ENCODE peak calls at places on chromosomes 16 and 17, in nine cellular contexts. One of them, this sample, is unnamed.

GRCh38 chr16:48165961-48166578 is 10.3 kb upstream of the ABCC12 start:
- DNase-seq in heart left ventricle: no peak
- DNase-seq in gastrocnemius medialis: no peak
- DNase-seq in keratinocyte: no peak
- DNase-seq in RWPE1: no peak
- DNase-seq in heart right ventricle: no peak
- DNase-seq in psoas muscle: no peak
- DNase-seq in glutamatergic neuron: no peak
- DNase-seq in GM12865: peak
- DNase-seq in this sample: peak

GRCh38 chr16:60907645-60908044 is 1128.6 kb downstream of the CDH8 start:
- DNase-seq in heart left ventricle: no peak
- DNase-seq in gastrocnemius medialis: no peak
- DNase-seq in keratinocyte: no peak
- DNase-seq in RWPE1: no peak
- DNase-seq in heart right ventricle: no peak
- DNase-seq in psoas muscle: no peak
- DNase-seq in glutamatergic neuron: no peak
- DNase-seq in GM12865: no peak
- DNase-seq in this sample: no peak

GRCh38 chr16:74901606-74902005 is 83.3 kb downstream of the WDR59 start:
- DNase-seq in heart left ventricle: no peak
- DNase-seq in gastrocnemius medialis: no peak
- DNase-seq in keratinocyte: no peak
- DNase-seq in RWPE1: no peak
- DNase-seq in heart right ventricle: no peak
- DNase-seq in psoas muscle: no peak
- DNase-seq in glutamatergic neuron: no peak
- DNase-seq in GM12865: no peak
- DNase-seq in this sample: no peak

GRCh38 chr16:70018254-70018653 is 67.1 kb downstream of the CLEC18A start:
- DNase-seq in heart left ventricle: no peak
- DNase-seq in gastrocnemius medialis: no peak
- DNase-seq in keratinocyte: no peak
- DNase-seq in RWPE1: no peak
- DNase-seq in heart right ventricle: no peak
- DNase-seq in psoas muscle: no peak
- DNase-seq in glutamatergic neuron: no peak
- DNase-seq in GM12865: peak
- DNase-seq in this sample: peak

GRCh38 chr16:62445909-62446308 is 409.7 kb upstream of the CDH8 start:
- DNase-seq in heart left ventricle: no peak
- DNase-seq in gastrocnemius medialis: no peak
- DNase-seq in keratinocyte: no peak
- DNase-seq in RWPE1: no peak
- DNase-seq in heart right ventricle: no peak
- DNase-seq in psoas muscle: no peak
- DNase-seq in glutamatergic neuron: no peak
- DNase-seq in GM12865: no peak
- DNase-seq in this sample: peak

GRCh38 chr17:17090642-17091103 is 48.4 kb downstream of the MPRIP start:
- DNase-seq in heart left ventricle: no peak
- DNase-seq in gastrocnemius medialis: no peak
- DNase-seq in keratinocyte: no peak
- DNase-seq in RWPE1: peak
- DNase-seq in heart right ventricle: no peak
- DNase-seq in psoas muscle: no peak
- DNase-seq in glutamatergic neuron: peak
- DNase-seq in GM12865: no peak
- DNase-seq in this sample: peak

GRCh38 chr17:1492249-1493206 is at the start of gene MYO1C:
- DNase-seq in heart left ventricle: peak
- DNase-seq in gastrocnemius medialis: no peak
- DNase-seq in keratinocyte: no peak
- DNase-seq in RWPE1: no peak
- DNase-seq in heart right ventricle: no peak
- DNase-seq in psoas muscle: no peak
- DNase-seq in glutamatergic neuron: no peak
- DNase-seq in GM12865: no peak
- DNase-seq in this sample: no peak

GRCh38 chr17:56978441-56979090 is 635 bp downstream of the SCPEP1 start:
- DNase-seq in heart left ventricle: no peak
- DNase-seq in gastrocnemius medialis: no peak
- DNase-seq in keratinocyte: no peak
- DNase-seq in RWPE1: no peak
- DNase-seq in heart right ventricle: no peak
- DNase-seq in psoas muscle: no peak
- DNase-seq in glutamatergic neuron: no peak
- DNase-seq in GM12865: peak
- DNase-seq in this sample: peak

GRCh38 chr17:64781013-64781392 is 118.9 kb upstream of the SMURF2 start:
- DNase-seq in heart left ventricle: no peak
- DNase-seq in gastrocnemius medialis: no peak
- DNase-seq in keratinocyte: no peak
- DNase-seq in RWPE1: no peak
- DNase-seq in heart right ventricle: no peak
- DNase-seq in psoas muscle: no peak
- DNase-seq in glutamatergic neuron: no peak
- DNase-seq in GM12865: no peak
- DNase-seq in this sample: no peak

GRCh38 chr17:30905742-30906100 is 317 bp downstream of the TEFM start:
- DNase-seq in heart left ventricle: no peak
- DNase-seq in gastrocnemius medialis: no peak
- DNase-seq in keratinocyte: no peak
- DNase-seq in RWPE1: peak
- DNase-seq in heart right ventricle: no peak
- DNase-seq in psoas muscle: no peak
- DNase-seq in glutamatergic neuron: no peak
- DNase-seq in GM12865: peak
- DNase-seq in this sample: peak

GRCh38 chr17:30908717-30909420 is 2.8 kb upstream of the TEFM start:
- DNase-seq in heart left ventricle: no peak
- DNase-seq in gastrocnemius medialis: no peak
- DNase-seq in keratinocyte: no peak
- DNase-seq in RWPE1: no peak
- DNase-seq in heart right ventricle: no peak
- DNase-seq in psoas muscle: no peak
- DNase-seq in glutamatergic neuron: no peak
- DNase-seq in GM12865: no peak
- DNase-seq in this sample: no peak

GRCh38 chr17:30906101-30906911 is at the start of gene TEFM:
- DNase-seq in heart left ventricle: peak
- DNase-seq in gastrocnemius medialis: peak
- DNase-seq in keratinocyte: peak
- DNase-seq in RWPE1: peak
- DNase-seq in heart right ventricle: peak
- DNase-seq in psoas muscle: peak
- DNase-seq in glutamatergic neuron: peak
- DNase-seq in GM12865: peak
- DNase-seq in this sample: peak
- TF ChIP-seq CTCF in heart left ventricle: no peak
- TF ChIP-seq CTCF in gastrocnemius medialis: no peak
- TF ChIP-seq CTCF in keratinocyte: no peak
- TF ChIP-seq CTCF in RWPE1: no peak
- TF ChIP-seq CTCF in heart right ventricle: no peak
- TF ChIP-seq CTCF in psoas muscle: no peak
- TF ChIP-seq CTCF in glutamatergic neuron: no peak
- TF ChIP-seq CTCF in GM12865: no peak
- TF ChIP-seq CTCF in this sample: no peak

GRCh38 chr16:57743886-57744645 is 8.5 kb downstream of the KATNB1 start:
- DNase-seq in heart left ventricle: peak
- DNase-seq in gastrocnemius medialis: no peak
- DNase-seq in keratinocyte: no peak
- DNase-seq in RWPE1: no peak
- DNase-seq in heart right ventricle: no peak
- DNase-seq in psoas muscle: no peak
- DNase-seq in glutamatergic neuron: no peak
- DNase-seq in GM12865: no peak
- DNase-seq in this sample: no peak

GRCh38 chr16:57741660-57742191 is 6.2 kb downstream of the KATNB1 start:
- DNase-seq in heart left ventricle: peak
- DNase-seq in gastrocnemius medialis: no peak
- DNase-seq in keratinocyte: no peak
- DNase-seq in RWPE1: no peak
- DNase-seq in heart right ventricle: no peak
- DNase-seq in psoas muscle: no peak
- DNase-seq in glutamatergic neuron: no peak
- DNase-seq in GM12865: no peak
- DNase-seq in this sample: no peak

GRCh38 chr16:57740423-57741071 is 5.0 kb downstream of the KATNB1 start:
- DNase-seq in heart left ventricle: peak
- DNase-seq in gastrocnemius medialis: no peak
- DNase-seq in keratinocyte: no peak
- DNase-seq in RWPE1: no peak
- DNase-seq in heart right ventricle: no peak
- DNase-seq in psoas muscle: no peak
- DNase-seq in glutamatergic neuron: no peak
- DNase-seq in GM12865: no peak
- DNase-seq in this sample: no peak

GRCh38 chr16:57743458-57743857 is 7.9 kb downstream of the KATNB1 start:
- DNase-seq in heart left ventricle: peak
- DNase-seq in gastrocnemius medialis: no peak
- DNase-seq in keratinocyte: no peak
- DNase-seq in RWPE1: no peak
- DNase-seq in heart right ventricle: no peak
- DNase-seq in psoas muscle: no peak
- DNase-seq in glutamatergic neuron: no peak
- DNase-seq in GM12865: no peak
- DNase-seq in this sample: no peak

DNA sequence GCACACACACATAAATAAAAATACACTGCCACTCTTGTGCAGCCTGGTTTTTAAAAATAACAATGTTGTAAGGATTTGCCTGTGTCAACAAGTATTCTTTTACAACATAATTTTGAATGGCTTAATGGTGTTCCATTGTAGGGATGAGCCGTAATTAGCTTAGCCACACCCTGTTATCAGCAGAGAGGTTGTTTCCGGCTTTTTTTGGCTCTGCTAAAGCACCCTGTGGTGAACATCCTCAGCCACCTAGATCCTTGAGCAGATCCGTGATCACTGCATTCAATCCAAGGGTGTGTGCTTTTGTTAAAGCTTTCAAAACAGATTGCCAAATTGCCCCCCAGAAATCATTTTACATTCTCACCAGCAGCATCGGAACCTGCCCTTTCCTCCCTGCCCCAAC is 7.0 kb downstream of the KATNB1 start:
- DNase-seq in heart left ventricle: no peak
- DNase-seq in gastrocnemius medialis: no peak
- DNase-seq in keratinocyte: no peak
- DNase-seq in RWPE1: no peak
- DNase-seq in heart right ventricle: no peak
- DNase-seq in psoas muscle: no peak
- DNase-seq in glutamatergic neuron: no peak
- DNase-seq in GM12865: no peak
- DNase-seq in this sample: no peak
- TF ChIP-seq CTCF in heart left ventricle: no peak
- TF ChIP-seq CTCF in gastrocnemius medialis: no peak
- TF ChIP-seq CTCF in keratinocyte: no peak
- TF ChIP-seq CTCF in RWPE1: no peak
- TF ChIP-seq CTCF in heart right ventricle: no peak
- TF ChIP-seq CTCF in psoas muscle: no peak
- TF ChIP-seq CTCF in glutamatergic neuron: no peak
- TF ChIP-seq CTCF in GM12865: no peak
- TF ChIP-seq CTCF in this sample: no peak

GRCh38 chr17:39107141-39107540 is 44.3 kb downstream of the PLXDC1 start:
- DNase-seq in heart left ventricle: no peak
- DNase-seq in gastrocnemius medialis: no peak
- DNase-seq in keratinocyte: no peak
- DNase-seq in RWPE1: no peak
- DNase-seq in heart right ventricle: no peak
- DNase-seq in psoas muscle: no peak
- DNase-seq in glutamatergic neuron: no peak
- DNase-seq in GM12865: no peak
- DNase-seq in this sample: no peak

GRCh38 chr17:39110435-39111136 is 40.9 kb downstream of the PLXDC1 start:
- DNase-seq in heart left ventricle: no peak
- DNase-seq in gastrocnemius medialis: no peak
- DNase-seq in keratinocyte: no peak
- DNase-seq in RWPE1: no peak
- DNase-seq in heart right ventricle: no peak
- DNase-seq in psoas muscle: no peak
- DNase-seq in glutamatergic neuron: no peak
- DNase-seq in GM12865: no peak
- DNase-seq in this sample: no peak

GRCh38 chr17:39108976-39109375 is 42.5 kb downstream of the PLXDC1 start:
- DNase-seq in heart left ventricle: no peak
- DNase-seq in gastrocnemius medialis: no peak
- DNase-seq in keratinocyte: no peak
- DNase-seq in RWPE1: no peak
- DNase-seq in heart right ventricle: no peak
- DNase-seq in psoas muscle: no peak
- DNase-seq in glutamatergic neuron: no peak
- DNase-seq in GM12865: no peak
- DNase-seq in this sample: no peak

GRCh38 chr17:39105705-39106104 is 45.7 kb downstream of the PLXDC1 start:
- DNase-seq in heart left ventricle: no peak
- DNase-seq in gastrocnemius medialis: no peak
- DNase-seq in keratinocyte: no peak
- DNase-seq in RWPE1: no peak
- DNase-seq in heart right ventricle: no peak
- DNase-seq in psoas muscle: no peak
- DNase-seq in glutamatergic neuron: no peak
- DNase-seq in GM12865: no peak
- DNase-seq in this sample: no peak

GRCh38 chr17:39107973-39108372 is 43.5 kb downstream of the PLXDC1 start:
- DNase-seq in heart left ventricle: no peak
- DNase-seq in gastrocnemius medialis: no peak
- DNase-seq in keratinocyte: no peak
- DNase-seq in RWPE1: no peak
- DNase-seq in heart right ventricle: no peak
- DNase-seq in psoas muscle: no peak
- DNase-seq in glutamatergic neuron: no peak
- DNase-seq in GM12865: no peak
- DNase-seq in this sample: no peak
- TF ChIP-seq CTCF in heart left ventricle: no peak
- TF ChIP-seq CTCF in gastrocnemius medialis: no peak
- TF ChIP-seq CTCF in keratinocyte: no peak
- TF ChIP-seq CTCF in RWPE1: no peak
- TF ChIP-seq CTCF in heart right ventricle: no peak
- TF ChIP-seq CTCF in psoas muscle: no peak
- TF ChIP-seq CTCF in glutamatergic neuron: no peak
- TF ChIP-seq CTCF in GM12865: no peak
- TF ChIP-seq CTCF in this sample: no peak

DNA sequence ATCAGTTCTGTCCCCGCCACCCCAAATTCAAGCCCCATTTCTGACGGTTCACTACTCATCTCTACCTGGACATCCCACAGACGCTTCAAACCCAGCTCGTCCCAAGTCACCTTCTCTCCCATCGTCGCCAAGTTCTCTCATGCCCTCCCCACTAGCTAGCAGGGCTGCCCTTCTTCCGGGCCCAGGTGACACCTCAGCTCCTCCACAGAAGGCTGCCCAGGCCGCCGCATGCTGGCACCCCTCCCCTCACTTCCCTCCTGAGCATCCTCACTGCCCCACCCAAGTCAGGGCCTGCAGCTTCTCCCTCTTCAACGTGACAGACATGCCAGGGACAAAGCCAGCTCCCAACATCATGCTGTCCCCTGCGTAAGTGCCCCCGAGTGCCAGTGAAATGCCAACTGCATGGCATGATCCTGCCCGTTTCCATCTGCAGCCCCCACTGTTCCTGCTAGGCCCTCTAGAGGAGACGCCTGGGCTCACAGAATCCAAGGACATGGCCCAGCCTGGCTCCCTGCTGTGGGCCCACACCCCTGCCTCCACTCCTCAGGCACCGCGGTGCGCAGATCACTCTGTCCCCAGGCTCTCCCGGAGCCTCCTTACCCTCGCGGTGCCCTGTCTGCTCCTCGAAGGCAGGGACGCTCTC is 5.9 kb downstream of the CYB561 start:
- DNase-seq in heart left ventricle: peak
- DNase-seq in gastrocnemius medialis: no peak
- DNase-seq in keratinocyte: no peak
- DNase-seq in RWPE1: no peak
- DNase-seq in heart right ventricle: no peak
- DNase-seq in psoas muscle: no peak
- DNase-seq in glutamatergic neuron: no peak
- DNase-seq in GM12865: no peak
- DNase-seq in this sample: no peak
- TF ChIP-seq CTCF in heart left ventricle: peak
- TF ChIP-seq CTCF in gastrocnemius medialis: no peak
- TF ChIP-seq CTCF in keratinocyte: no peak
- TF ChIP-seq CTCF in RWPE1: no peak
- TF ChIP-seq CTCF in heart right ventricle: no peak
- TF ChIP-seq CTCF in psoas muscle: no peak
- TF ChIP-seq CTCF in glutamatergic neuron: no peak
- TF ChIP-seq CTCF in GM12865: no peak
- TF ChIP-seq CTCF in this sample: no peak

This sample was measured in bronchial epithelial cell.